ENCODE peak calls at places on chromosomes 16 and 17, in four cellular contexts. One of them, this sample, is unnamed.

GRCh38 chr17:64984776-64985521 is 65.7 kb upstream of the LRRC37A3 start:
- DNase-seq in K562: no peak
- DNase-seq in GM12878: no peak
- DNase-seq in HepG2: peak
- DNase-seq in this sample: no peak

GRCh38 chr16:86808863-86809444 is 230.6 kb downstream of the FOXL1 start:
- DNase-seq in HepG2: no peak
- DNase-seq in K562: no peak
- DNase-seq in GM12878: no peak
- DNase-seq in this sample: no peak

GRCh38 chr16:74101390-74101789 is 195.2 kb upstream of the PSMD7 start:
- DNase-seq in HepG2: no peak
- DNase-seq in GM12878: no peak
- DNase-seq in K562: no peak
- DNase-seq in this sample: no peak

GRCh38 chr17:2351269-2351668 is 14.0 kb downstream of the SGSM2 start:
- DNase-seq in HepG2: no peak
- DNase-seq in K562: no peak
- DNase-seq in GM12878: no peak
- DNase-seq in this sample: no peak

GRCh38 chr16:1159325-1159972 is 6.5 kb downstream of the CACNA1H start:
- DNase-seq in HepG2: peak
- DNase-seq in K562: no peak
- DNase-seq in GM12878: no peak
- DNase-seq in this sample: no peak

GRCh38 chr16:47774661-47775060 is 313.5 kb downstream of the PHKB start:
- DNase-seq in GM12878: no peak
- DNase-seq in K562: no peak
- DNase-seq in HepG2: peak
- DNase-seq in this sample: peak

GRCh38 chr16:26672206-26672605 is 394.5 kb upstream of the C16orf82 start:
- DNase-seq in GM12878: no peak
- DNase-seq in K562: no peak
- DNase-seq in HepG2: no peak
- DNase-seq in this sample: no peak

GRCh38 chr17:1150863-1151685 is 28.7 kb downstream of the ABR start:
- DNase-seq in K562: no peak
- DNase-seq in GM12878: no peak
- DNase-seq in HepG2: no peak
- DNase-seq in this sample: no peak

DNA sequence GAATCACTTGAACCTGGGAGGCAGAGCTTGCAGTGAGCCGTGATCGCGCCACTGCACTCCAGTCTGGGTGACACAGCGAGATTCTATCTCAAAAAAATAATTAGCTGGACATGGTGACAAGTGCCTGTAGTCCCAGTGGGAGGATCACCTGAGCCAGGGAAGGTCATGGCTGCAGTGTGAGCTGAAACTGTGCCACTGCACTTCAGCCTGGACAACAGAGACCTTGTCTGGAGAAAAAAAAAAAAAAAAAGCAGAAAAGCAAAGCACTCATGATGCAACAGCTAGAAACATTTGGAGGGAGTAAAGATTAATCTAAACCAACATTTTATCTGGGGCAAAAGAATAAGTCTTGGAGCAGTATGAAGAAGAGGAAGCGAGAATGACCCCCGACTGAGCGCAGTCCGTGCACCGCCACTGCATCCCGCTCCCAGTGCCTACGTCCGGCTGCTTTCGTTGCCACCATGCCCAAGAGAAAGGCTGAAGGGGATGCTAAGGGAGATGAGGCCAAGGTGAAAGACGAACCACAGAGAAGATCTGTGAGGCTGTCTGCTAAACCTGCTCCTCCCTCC is 8.3 kb downstream of the PRPSAP1 start:
- DNase-seq in HepG2: peak
- DNase-seq in K562: no peak
- DNase-seq in GM12878: no peak
- DNase-seq in this sample: no peak
- TF ChIP-seq CTCF in HepG2: no peak
- TF ChIP-seq CTCF in K562: no peak
- TF ChIP-seq CTCF in GM12878: no peak
- TF ChIP-seq CTCF in this sample: no peak

DNA sequence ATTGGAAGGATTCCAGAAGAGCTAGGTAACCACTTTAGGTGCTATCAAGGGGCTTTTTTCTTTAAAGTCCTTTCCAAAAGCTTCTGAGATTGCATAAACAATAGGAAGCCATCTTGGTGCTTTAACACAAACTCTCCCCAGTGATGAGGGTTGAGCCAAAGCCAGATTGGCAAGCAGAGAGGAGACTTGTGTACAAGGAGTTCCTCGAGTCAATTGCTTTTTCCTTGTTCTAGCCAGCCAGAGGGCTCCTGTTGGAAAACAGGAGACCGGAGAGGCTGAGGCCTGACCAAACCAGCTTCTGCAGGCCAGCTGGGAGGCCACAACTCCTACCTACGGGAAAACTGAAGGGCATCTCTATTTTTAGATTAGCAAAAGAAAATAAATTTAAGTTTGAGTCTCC is 46.5 kb downstream of the MAPT start:
- DNase-seq in GM12878: no peak
- DNase-seq in K562: no peak
- DNase-seq in HepG2: no peak
- DNase-seq in this sample: no peak
- TF ChIP-seq CBFB in GM12878: no peak
- TF ChIP-seq CBFB in K562: no peak
- TF ChIP-seq CBFB in HepG2: no peak
- TF ChIP-seq CBFB in this sample: no peak

DNA sequence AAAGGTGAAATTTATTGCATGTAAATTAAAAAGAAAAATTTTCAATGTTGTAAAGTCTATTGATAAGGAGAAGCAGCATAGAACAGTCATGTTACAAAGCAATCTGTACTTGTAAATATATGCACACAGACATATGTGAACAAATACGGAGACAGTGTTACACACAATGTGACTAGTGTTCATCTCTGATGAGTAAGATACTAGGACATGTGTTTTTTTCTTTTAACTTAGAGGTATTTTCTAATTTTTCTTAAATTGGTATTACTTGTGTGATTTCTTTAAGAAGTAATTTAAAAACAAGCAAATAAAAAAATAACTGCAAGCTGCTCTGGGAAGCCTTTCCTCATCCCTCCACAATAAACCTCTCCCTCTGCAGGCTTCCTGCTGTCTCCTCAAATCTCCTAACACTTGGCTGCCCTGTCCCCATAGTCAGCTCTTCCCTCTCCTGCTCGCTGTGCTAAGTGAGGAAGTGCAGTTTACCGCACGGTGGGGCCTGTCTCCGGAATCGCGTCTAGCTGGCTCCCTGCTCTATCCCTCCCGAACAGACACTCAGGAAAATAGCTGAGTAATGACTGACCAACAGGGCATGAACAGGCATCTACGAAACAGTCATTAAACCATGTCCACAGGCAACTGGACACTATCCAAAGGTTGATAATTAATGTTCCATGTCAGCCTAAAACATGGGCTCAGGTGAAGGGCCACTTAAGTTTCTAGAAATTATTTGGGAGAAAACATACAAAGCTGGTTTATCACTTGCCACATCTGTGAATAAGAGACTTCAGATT is 35.9 kb downstream of the CMTM4 start:
- DNase-seq in GM12878: no peak
- DNase-seq in K562: peak
- DNase-seq in HepG2: peak
- DNase-seq in this sample: peak
- TF ChIP-seq CTCF in GM12878: no peak
- TF ChIP-seq CTCF in K562: peak
- TF ChIP-seq CTCF in HepG2: peak
- TF ChIP-seq CTCF in this sample: no peak

GRCh38 chr17:82926716-82927115 is 86.9 kb upstream of the ZNF750 start:
- DNase-seq in K562: no peak
- DNase-seq in HepG2: no peak
- DNase-seq in GM12878: no peak
- DNase-seq in this sample: no peak

GRCh38 chr17:82924214-82924613 is 84.4 kb upstream of the ZNF750 start:
- DNase-seq in HepG2: no peak
- DNase-seq in GM12878: no peak
- DNase-seq in K562: no peak
- DNase-seq in this sample: no peak

GRCh38 chr17:82926081-82926480 is 86.3 kb upstream of the ZNF750 start:
- DNase-seq in K562: no peak
- DNase-seq in HepG2: no peak
- DNase-seq in GM12878: no peak
- DNase-seq in this sample: no peak

GRCh38 chr17:82924812-82925211 is 85.0 kb upstream of the ZNF750 start:
- DNase-seq in K562: no peak
- DNase-seq in HepG2: peak
- DNase-seq in GM12878: no peak
- DNase-seq in this sample: no peak

DNA sequence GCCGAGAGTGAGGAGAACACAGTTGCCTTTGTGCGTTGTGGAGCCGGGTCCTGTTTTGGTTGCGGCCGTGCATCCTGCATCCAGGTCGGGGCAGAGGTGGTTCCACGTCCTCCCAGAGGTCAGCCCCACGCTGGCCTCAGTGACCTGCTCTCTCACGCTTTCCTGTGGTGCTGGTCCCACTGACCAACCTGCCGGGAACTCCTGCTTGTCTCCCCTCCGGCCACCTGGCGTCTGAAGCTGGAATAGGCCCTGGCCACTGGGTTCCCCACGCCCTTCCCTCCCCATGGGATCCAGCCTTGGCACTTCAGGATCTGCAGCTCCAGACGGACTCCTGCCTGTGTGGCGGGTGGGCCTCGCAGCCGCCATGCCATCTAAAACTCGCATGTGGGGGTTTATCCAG is 85.5 kb upstream of the ZNF750 start:
- DNase-seq in HepG2: no peak
- DNase-seq in K562: no peak
- DNase-seq in GM12878: no peak
- DNase-seq in this sample: no peak
- TF ChIP-seq CBFB in HepG2: no peak
- TF ChIP-seq CBFB in K562: no peak
- TF ChIP-seq CBFB in GM12878: no peak
- TF ChIP-seq CBFB in this sample: no peak

GRCh38 chr17:11298401-11298800 is 57.4 kb downstream of the SHISA6 start:
- DNase-seq in K562: no peak
- DNase-seq in GM12878: no peak
- DNase-seq in HepG2: no peak
- DNase-seq in this sample: no peak

GRCh38 chr17:11294826-11295225 is 53.8 kb downstream of the SHISA6 start:
- DNase-seq in GM12878: no peak
- DNase-seq in K562: no peak
- DNase-seq in HepG2: no peak
- DNase-seq in this sample: no peak

GRCh38 chr17:11293480-11293879 is 52.5 kb downstream of the SHISA6 start:
- DNase-seq in K562: no peak
- DNase-seq in HepG2: no peak
- DNase-seq in GM12878: no peak
- DNase-seq in this sample: no peak

GRCh38 chr17:11300201-11300600 is 59.2 kb downstream of the SHISA6 start:
- DNase-seq in K562: no peak
- DNase-seq in HepG2: no peak
- DNase-seq in GM12878: no peak
- DNase-seq in this sample: no peak

DNA sequence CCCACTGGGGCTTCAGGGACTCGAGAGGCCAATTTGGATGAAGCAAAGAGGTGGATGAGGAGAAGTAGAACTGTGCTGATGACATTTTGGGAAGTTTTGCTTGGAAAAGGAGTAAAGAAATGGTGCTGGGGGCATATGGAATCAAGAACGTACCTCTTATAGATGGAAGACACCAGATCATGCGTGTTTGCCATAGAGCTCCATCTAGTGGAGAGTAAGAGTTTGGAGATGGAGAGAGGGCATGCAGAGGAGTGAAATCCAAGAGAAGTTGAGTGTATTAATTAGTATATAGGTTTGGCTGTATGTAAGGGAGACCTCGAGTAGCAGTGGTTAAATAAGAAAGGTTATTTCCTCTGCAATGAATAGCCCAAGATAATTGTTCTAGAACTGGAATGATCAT is 56.0 kb downstream of the SHISA6 start:
- DNase-seq in GM12878: no peak
- DNase-seq in K562: no peak
- DNase-seq in HepG2: peak
- DNase-seq in this sample: no peak
- TF ChIP-seq CTCF in GM12878: no peak
- TF ChIP-seq CTCF in K562: no peak
- TF ChIP-seq CTCF in HepG2: peak
- TF ChIP-seq CTCF in this sample: no peak

GRCh38 chr17:28738680-28739384 is 5.0 kb upstream of the TRAF4 start:
- DNase-seq in K562: no peak
- DNase-seq in HepG2: no peak
- DNase-seq in GM12878: peak
- DNase-seq in this sample: no peak
- TF ChIP-seq CBFB in K562: no peak
- TF ChIP-seq CBFB in HepG2: no peak
- TF ChIP-seq CBFB in GM12878: peak
- TF ChIP-seq CBFB in this sample: no peak

GRCh38 chr17:71764507-71764906 is 356.3 kb upstream of the SOX9 start:
- DNase-seq in GM12878: no peak
- DNase-seq in HepG2: peak
- DNase-seq in K562: no peak
- DNase-seq in this sample: peak
- TF ChIP-seq CTCF in GM12878: peak
- TF ChIP-seq CTCF in HepG2: peak
- TF ChIP-seq CTCF in K562: no peak
- TF ChIP-seq CTCF in this sample: peak

DNA sequence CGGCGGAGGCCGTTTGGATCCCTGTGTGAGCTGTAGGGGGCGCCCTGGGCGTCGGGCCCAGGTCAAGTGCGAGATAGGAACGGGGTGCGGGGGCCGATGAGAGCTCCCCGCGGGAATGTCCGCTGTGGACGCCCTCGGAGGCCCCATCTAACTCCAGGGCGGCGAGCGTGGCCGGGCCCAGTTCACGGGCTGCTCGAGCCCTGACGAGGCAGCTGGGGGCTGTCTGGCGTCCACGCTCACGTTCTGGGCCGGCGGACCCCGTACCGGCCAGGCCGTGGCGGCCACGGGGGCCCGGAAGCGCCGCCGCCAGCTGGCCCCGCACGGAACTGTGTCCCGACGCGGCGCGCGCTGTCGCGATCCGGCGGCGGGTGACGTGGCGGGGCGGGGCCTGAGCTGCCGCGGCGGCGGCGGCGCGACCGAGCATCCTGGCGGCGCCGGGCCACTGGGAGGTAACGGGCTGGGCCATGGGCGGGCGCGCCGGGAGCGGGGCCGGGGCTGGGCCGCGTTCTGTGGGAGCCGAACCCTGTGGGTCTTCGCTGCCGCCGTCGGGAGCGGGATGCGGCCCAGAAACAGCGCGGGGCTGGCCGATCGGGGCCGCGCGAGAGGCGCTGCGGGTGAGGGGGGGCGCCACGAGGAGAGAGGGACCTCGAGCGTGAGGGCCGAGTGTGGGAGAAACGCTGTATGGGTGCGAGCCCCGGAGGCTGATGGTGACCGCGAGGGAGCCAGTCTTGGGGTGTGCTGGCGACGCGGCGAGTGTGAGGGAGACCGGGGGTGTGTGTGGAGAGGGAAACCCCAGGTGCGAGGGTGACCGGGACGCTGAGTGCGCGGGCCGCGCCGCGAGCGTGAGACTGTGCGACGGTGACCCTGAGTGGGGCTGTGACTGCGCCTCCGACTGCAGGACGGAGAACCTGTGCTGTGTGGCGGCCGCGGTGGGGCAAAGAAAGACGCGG is at the start of gene SLC7A6:
- DNase-seq in K562: peak
- DNase-seq in GM12878: no peak
- DNase-seq in HepG2: peak
- DNase-seq in this sample: peak
- TF ChIP-seq CBFB in K562: no peak
- TF ChIP-seq CBFB in GM12878: no peak
- TF ChIP-seq CBFB in HepG2: no peak
- TF ChIP-seq CBFB in this sample: no peak

GRCh38 chr17:79555543-79555942 is 55.3 kb downstream of the RBFOX3 start:
- DNase-seq in GM12878: no peak
- DNase-seq in HepG2: no peak
- DNase-seq in K562: no peak
- DNase-seq in this sample: no peak
- TF ChIP-seq CTCF in GM12878: no peak
- TF ChIP-seq CTCF in HepG2: no peak
- TF ChIP-seq CTCF in K562: no peak
- TF ChIP-seq CTCF in this sample: no peak

This sample was measured in WTC11.